ENCODE peak calls at places on chromosomes 7 and 10, in eight cellular contexts. One of them, this sample, is unnamed.

GRCh38 chr10:132834311-132834761 is 48.4 kb upstream of the NKX6-2 start:
- DNase-seq in HL-60: no peak
- DNase-seq in stimulated activated CD4-positive, alpha-beta T cell treated with anti-CD3 and anti-CD28 coated beads, Interleukin-4, amount 100 ng/mL, for 24 hours: no peak
- DNase-seq in IMR-90: no peak
- DNase-seq in coronary artery: peak
- DNase-seq in NCI-H1694 treated with DMSO at 0.1 percent for 48 hours: no peak
- DNase-seq in osteocyte: no peak
- DNase-seq in stomach: no peak
- DNase-seq in this sample: no peak

GRCh38 chr10:66649626-66650025 is 276.2 kb upstream of the LRRTM3 start:
- DNase-seq in coronary artery: no peak
- DNase-seq in HL-60: no peak
- DNase-seq in stimulated activated CD4-positive, alpha-beta T cell treated with anti-CD3 and anti-CD28 coated beads, Interleukin-4, amount 100 ng/mL, for 24 hours: no peak
- DNase-seq in osteocyte: no peak
- DNase-seq in stomach: no peak
- DNase-seq in NCI-H1694 treated with DMSO at 0.1 percent for 48 hours: no peak
- DNase-seq in IMR-90: no peak
- DNase-seq in this sample: no peak

GRCh38 chr7:138720286-138720685 is 19.1 kb upstream of the SVOPL start:
- DNase-seq in coronary artery: no peak
- DNase-seq in stomach: no peak
- DNase-seq in stimulated activated CD4-positive, alpha-beta T cell treated with anti-CD3 and anti-CD28 coated beads, Interleukin-4, amount 100 ng/mL, for 24 hours: no peak
- DNase-seq in HL-60: no peak
- DNase-seq in NCI-H1694 treated with DMSO at 0.1 percent for 48 hours: no peak
- DNase-seq in IMR-90: no peak
- DNase-seq in osteocyte: no peak
- DNase-seq in this sample: no peak

GRCh38 chr10:95314519-95314918 is 23.7 kb upstream of the PDLIM1 start:
- DNase-seq in HL-60: no peak
- DNase-seq in stimulated activated CD4-positive, alpha-beta T cell treated with anti-CD3 and anti-CD28 coated beads, Interleukin-4, amount 100 ng/mL, for 24 hours: no peak
- DNase-seq in IMR-90: no peak
- DNase-seq in osteocyte: no peak
- DNase-seq in NCI-H1694 treated with DMSO at 0.1 percent for 48 hours: no peak
- DNase-seq in coronary artery: no peak
- DNase-seq in stomach: no peak
- DNase-seq in this sample: no peak

GRCh38 chr10:7853892-7854289 is 35.6 kb downstream of the TAF3 start:
- DNase-seq in coronary artery: no peak
- DNase-seq in stimulated activated CD4-positive, alpha-beta T cell treated with anti-CD3 and anti-CD28 coated beads, Interleukin-4, amount 100 ng/mL, for 24 hours: no peak
- DNase-seq in osteocyte: no peak
- DNase-seq in IMR-90: no peak
- DNase-seq in NCI-H1694 treated with DMSO at 0.1 percent for 48 hours: no peak
- DNase-seq in stomach: no peak
- DNase-seq in HL-60: no peak
- DNase-seq in this sample: no peak

GRCh38 chr10:71334228-71334791 is 15.3 kb downstream of the SLC29A3 start:
- DNase-seq in stomach: no peak
- DNase-seq in HL-60: no peak
- DNase-seq in osteocyte: no peak
- DNase-seq in IMR-90: no peak
- DNase-seq in stimulated activated CD4-positive, alpha-beta T cell treated with anti-CD3 and anti-CD28 coated beads, Interleukin-4, amount 100 ng/mL, for 24 hours: no peak
- DNase-seq in coronary artery: no peak
- DNase-seq in NCI-H1694 treated with DMSO at 0.1 percent for 48 hours: no peak
- DNase-seq in this sample: no peak

GRCh38 chr7:2443491-2443890 is 32.7 kb downstream of the GRIFIN start:
- DNase-seq in NCI-H1694 treated with DMSO at 0.1 percent for 48 hours: no peak
- DNase-seq in IMR-90: no peak
- DNase-seq in stomach: no peak
- DNase-seq in stimulated activated CD4-positive, alpha-beta T cell treated with anti-CD3 and anti-CD28 coated beads, Interleukin-4, amount 100 ng/mL, for 24 hours: no peak
- DNase-seq in osteocyte: no peak
- DNase-seq in HL-60: no peak
- DNase-seq in coronary artery: no peak
- DNase-seq in this sample: no peak

GRCh38 chr7:101165075-101165957 is at the start of gene VGF:
- DNase-seq in stomach: peak
- DNase-seq in stimulated activated CD4-positive, alpha-beta T cell treated with anti-CD3 and anti-CD28 coated beads, Interleukin-4, amount 100 ng/mL, for 24 hours: peak
- DNase-seq in coronary artery: peak
- DNase-seq in IMR-90: peak
- DNase-seq in NCI-H1694 treated with DMSO at 0.1 percent for 48 hours: peak
- DNase-seq in osteocyte: peak
- DNase-seq in HL-60: peak
- DNase-seq in this sample: no peak

GRCh38 chr7:5594616-5595544 is 171.2 kb upstream of the TNRC18 start:
- DNase-seq in HL-60: no peak
- DNase-seq in stomach: no peak
- DNase-seq in IMR-90: peak
- DNase-seq in stimulated activated CD4-positive, alpha-beta T cell treated with anti-CD3 and anti-CD28 coated beads, Interleukin-4, amount 100 ng/mL, for 24 hours: no peak
- DNase-seq in osteocyte: peak
- DNase-seq in coronary artery: no peak
- DNase-seq in NCI-H1694 treated with DMSO at 0.1 percent for 48 hours: no peak
- DNase-seq in this sample: no peak

GRCh38 chr7:42561797-42562196 is 324.8 kb upstream of the GLI3 start:
- DNase-seq in NCI-H1694 treated with DMSO at 0.1 percent for 48 hours: no peak
- DNase-seq in osteocyte: no peak
- DNase-seq in stimulated activated CD4-positive, alpha-beta T cell treated with anti-CD3 and anti-CD28 coated beads, Interleukin-4, amount 100 ng/mL, for 24 hours: no peak
- DNase-seq in IMR-90: no peak
- DNase-seq in HL-60: no peak
- DNase-seq in coronary artery: no peak
- DNase-seq in stomach: no peak
- DNase-seq in this sample: no peak

GRCh38 chr10:117334075-117334474 is 41.2 kb downstream of the PDZD8 start:
- DNase-seq in stimulated activated CD4-positive, alpha-beta T cell treated with anti-CD3 and anti-CD28 coated beads, Interleukin-4, amount 100 ng/mL, for 24 hours: no peak
- DNase-seq in NCI-H1694 treated with DMSO at 0.1 percent for 48 hours: no peak
- DNase-seq in IMR-90: peak
- DNase-seq in stomach: no peak
- DNase-seq in HL-60: no peak
- DNase-seq in coronary artery: no peak
- DNase-seq in osteocyte: no peak
- DNase-seq in this sample: no peak

GRCh38 chr7:90917536-90917935 is 321.4 kb downstream of the CDK14 start:
- DNase-seq in IMR-90: no peak
- DNase-seq in HL-60: no peak
- DNase-seq in stomach: no peak
- DNase-seq in coronary artery: no peak
- DNase-seq in NCI-H1694 treated with DMSO at 0.1 percent for 48 hours: peak
- DNase-seq in stimulated activated CD4-positive, alpha-beta T cell treated with anti-CD3 and anti-CD28 coated beads, Interleukin-4, amount 100 ng/mL, for 24 hours: no peak
- DNase-seq in osteocyte: no peak
- DNase-seq in this sample: no peak

GRCh38 chr10:3887885-3888476 is 103.0 kb upstream of the KLF6 start:
- DNase-seq in HL-60: no peak
- DNase-seq in osteocyte: no peak
- DNase-seq in IMR-90: peak
- DNase-seq in stimulated activated CD4-positive, alpha-beta T cell treated with anti-CD3 and anti-CD28 coated beads, Interleukin-4, amount 100 ng/mL, for 24 hours: peak
- DNase-seq in NCI-H1694 treated with DMSO at 0.1 percent for 48 hours: no peak
- DNase-seq in coronary artery: no peak
- DNase-seq in stomach: no peak
- DNase-seq in this sample: no peak

GRCh38 chr10:49080071-49080470 is 35.3 kb downstream of the VSTM4 start:
- DNase-seq in osteocyte: no peak
- DNase-seq in coronary artery: no peak
- DNase-seq in stimulated activated CD4-positive, alpha-beta T cell treated with anti-CD3 and anti-CD28 coated beads, Interleukin-4, amount 100 ng/mL, for 24 hours: no peak
- DNase-seq in stomach: no peak
- DNase-seq in HL-60: no peak
- DNase-seq in IMR-90: peak
- DNase-seq in NCI-H1694 treated with DMSO at 0.1 percent for 48 hours: no peak
- DNase-seq in this sample: no peak

GRCh38 chr10:29102636-29103035 is 186.2 kb upstream of the LYZL1 start:
- DNase-seq in osteocyte: no peak
- DNase-seq in IMR-90: no peak
- DNase-seq in stimulated activated CD4-positive, alpha-beta T cell treated with anti-CD3 and anti-CD28 coated beads, Interleukin-4, amount 100 ng/mL, for 24 hours: no peak
- DNase-seq in stomach: no peak
- DNase-seq in HL-60: no peak
- DNase-seq in coronary artery: no peak
- DNase-seq in NCI-H1694 treated with DMSO at 0.1 percent for 48 hours: no peak
- DNase-seq in this sample: no peak

GRCh38 chr10:103181244-103181643 is 11.8 kb downstream of the NT5C2 start:
- DNase-seq in coronary artery: no peak
- DNase-seq in stomach: no peak
- DNase-seq in stimulated activated CD4-positive, alpha-beta T cell treated with anti-CD3 and anti-CD28 coated beads, Interleukin-4, amount 100 ng/mL, for 24 hours: no peak
- DNase-seq in osteocyte: no peak
- DNase-seq in IMR-90: no peak
- DNase-seq in HL-60: peak
- DNase-seq in NCI-H1694 treated with DMSO at 0.1 percent for 48 hours: no peak
- DNase-seq in this sample: no peak

GRCh38 chr10:91200314-91201212 is 19.9 kb upstream of the PCGF5 start:
- DNase-seq in stimulated activated CD4-positive, alpha-beta T cell treated with anti-CD3 and anti-CD28 coated beads, Interleukin-4, amount 100 ng/mL, for 24 hours: no peak
- DNase-seq in stomach: no peak
- DNase-seq in HL-60: no peak
- DNase-seq in NCI-H1694 treated with DMSO at 0.1 percent for 48 hours: no peak
- DNase-seq in coronary artery: no peak
- DNase-seq in osteocyte: no peak
- DNase-seq in IMR-90: no peak
- DNase-seq in this sample: no peak

GRCh38 chr10:91683976-91684375 is 51.1 kb upstream of the PPP1R3C start:
- DNase-seq in NCI-H1694 treated with DMSO at 0.1 percent for 48 hours: no peak
- DNase-seq in stimulated activated CD4-positive, alpha-beta T cell treated with anti-CD3 and anti-CD28 coated beads, Interleukin-4, amount 100 ng/mL, for 24 hours: no peak
- DNase-seq in HL-60: no peak
- DNase-seq in stomach: no peak
- DNase-seq in coronary artery: no peak
- DNase-seq in IMR-90: peak
- DNase-seq in osteocyte: no peak
- DNase-seq in this sample: no peak

GRCh38 chr10:13902868-13903267 is 316.1 kb downstream of the PRPF18 start:
- DNase-seq in stomach: no peak
- DNase-seq in NCI-H1694 treated with DMSO at 0.1 percent for 48 hours: no peak
- DNase-seq in IMR-90: no peak
- DNase-seq in osteocyte: no peak
- DNase-seq in coronary artery: no peak
- DNase-seq in stimulated activated CD4-positive, alpha-beta T cell treated with anti-CD3 and anti-CD28 coated beads, Interleukin-4, amount 100 ng/mL, for 24 hours: no peak
- DNase-seq in HL-60: no peak
- DNase-seq in this sample: no peak

GRCh38 chr7:148783801-148784527 is 85.3 kb downstream of the CUL1 start:
- DNase-seq in osteocyte: no peak
- DNase-seq in stomach: no peak
- DNase-seq in coronary artery: no peak
- DNase-seq in stimulated activated CD4-positive, alpha-beta T cell treated with anti-CD3 and anti-CD28 coated beads, Interleukin-4, amount 100 ng/mL, for 24 hours: no peak
- DNase-seq in HL-60: no peak
- DNase-seq in NCI-H1694 treated with DMSO at 0.1 percent for 48 hours: no peak
- DNase-seq in IMR-90: no peak
- DNase-seq in this sample: no peak

GRCh38 chr10:99798031-99798430 is 15.6 kb downstream of the ABCC2 start:
- DNase-seq in coronary artery: no peak
- DNase-seq in stomach: no peak
- DNase-seq in stimulated activated CD4-positive, alpha-beta T cell treated with anti-CD3 and anti-CD28 coated beads, Interleukin-4, amount 100 ng/mL, for 24 hours: no peak
- DNase-seq in IMR-90: no peak
- DNase-seq in osteocyte: no peak
- DNase-seq in HL-60: no peak
- DNase-seq in NCI-H1694 treated with DMSO at 0.1 percent for 48 hours: no peak
- DNase-seq in this sample: no peak

GRCh38 chr7:29102554-29103151 is 43.7 kb downstream of the CPVL start:
- DNase-seq in IMR-90: peak
- DNase-seq in coronary artery: no peak
- DNase-seq in NCI-H1694 treated with DMSO at 0.1 percent for 48 hours: peak
- DNase-seq in HL-60: peak
- DNase-seq in stomach: peak
- DNase-seq in stimulated activated CD4-positive, alpha-beta T cell treated with anti-CD3 and anti-CD28 coated beads, Interleukin-4, amount 100 ng/mL, for 24 hours: peak
- DNase-seq in osteocyte: no peak
- DNase-seq in this sample: no peak

GRCh38 chr10:133405844-133406527 is 12.0 kb downstream of the MTG1 start:
- DNase-seq in stomach: peak
- DNase-seq in coronary artery: no peak
- DNase-seq in IMR-90: peak
- DNase-seq in HL-60: no peak
- DNase-seq in NCI-H1694 treated with DMSO at 0.1 percent for 48 hours: no peak
- DNase-seq in osteocyte: no peak
- DNase-seq in stimulated activated CD4-positive, alpha-beta T cell treated with anti-CD3 and anti-CD28 coated beads, Interleukin-4, amount 100 ng/mL, for 24 hours: no peak
- DNase-seq in this sample: no peak

GRCh38 chr10:34612938-34613337 is 202.2 kb downstream of the PARD3 start:
- DNase-seq in coronary artery: no peak
- DNase-seq in HL-60: no peak
- DNase-seq in NCI-H1694 treated with DMSO at 0.1 percent for 48 hours: no peak
- DNase-seq in stimulated activated CD4-positive, alpha-beta T cell treated with anti-CD3 and anti-CD28 coated beads, Interleukin-4, amount 100 ng/mL, for 24 hours: no peak
- DNase-seq in IMR-90: no peak
- DNase-seq in osteocyte: no peak
- DNase-seq in stomach: no peak
- DNase-seq in this sample: no peak

GRCh38 chr7:158710651-158711102 is 6.1 kb upstream of the NCAPG2 start:
- DNase-seq in IMR-90: peak
- DNase-seq in osteocyte: no peak
- DNase-seq in NCI-H1694 treated with DMSO at 0.1 percent for 48 hours: no peak
- DNase-seq in stimulated activated CD4-positive, alpha-beta T cell treated with anti-CD3 and anti-CD28 coated beads, Interleukin-4, amount 100 ng/mL, for 24 hours: no peak
- DNase-seq in coronary artery: no peak
- DNase-seq in HL-60: peak
- DNase-seq in stomach: no peak
- DNase-seq in this sample: no peak

GRCh38 chr10:81843042-81843441 is 32.0 kb upstream of the NRG3 start:
- DNase-seq in osteocyte: no peak
- DNase-seq in IMR-90: no peak
- DNase-seq in coronary artery: no peak
- DNase-seq in HL-60: no peak
- DNase-seq in NCI-H1694 treated with DMSO at 0.1 percent for 48 hours: no peak
- DNase-seq in stimulated activated CD4-positive, alpha-beta T cell treated with anti-CD3 and anti-CD28 coated beads, Interleukin-4, amount 100 ng/mL, for 24 hours: no peak
- DNase-seq in stomach: no peak
- DNase-seq in this sample: no peak

GRCh38 chr7:129617607-129618006 is 6.1 kb downstream of the NRF1 start:
- DNase-seq in stimulated activated CD4-positive, alpha-beta T cell treated with anti-CD3 and anti-CD28 coated beads, Interleukin-4, amount 100 ng/mL, for 24 hours: no peak
- DNase-seq in osteocyte: no peak
- DNase-seq in HL-60: peak
- DNase-seq in NCI-H1694 treated with DMSO at 0.1 percent for 48 hours: no peak
- DNase-seq in stomach: no peak
- DNase-seq in IMR-90: peak
- DNase-seq in coronary artery: no peak
- DNase-seq in this sample: no peak

GRCh38 chr7:107690611-107691010 is 30.0 kb downstream of the SLC26A4 start:
- DNase-seq in NCI-H1694 treated with DMSO at 0.1 percent for 48 hours: no peak
- DNase-seq in osteocyte: no peak
- DNase-seq in stomach: no peak
- DNase-seq in stimulated activated CD4-positive, alpha-beta T cell treated with anti-CD3 and anti-CD28 coated beads, Interleukin-4, amount 100 ng/mL, for 24 hours: no peak
- DNase-seq in IMR-90: peak
- DNase-seq in HL-60: no peak
- DNase-seq in coronary artery: no peak
- DNase-seq in this sample: no peak

GRCh38 chr10:12479924-12480323 is 130.6 kb downstream of the CAMK1D start:
- DNase-seq in HL-60: no peak
- DNase-seq in NCI-H1694 treated with DMSO at 0.1 percent for 48 hours: no peak
- DNase-seq in stomach: no peak
- DNase-seq in osteocyte: no peak
- DNase-seq in stimulated activated CD4-positive, alpha-beta T cell treated with anti-CD3 and anti-CD28 coated beads, Interleukin-4, amount 100 ng/mL, for 24 hours: no peak
- DNase-seq in IMR-90: no peak
- DNase-seq in coronary artery: no peak
- DNase-seq in this sample: no peak

GRCh38 chr7:132066776-132067175 is 509.5 kb downstream of the PLXNA4 start:
- DNase-seq in coronary artery: peak
- DNase-seq in HL-60: no peak
- DNase-seq in osteocyte: peak
- DNase-seq in NCI-H1694 treated with DMSO at 0.1 percent for 48 hours: peak
- DNase-seq in stimulated activated CD4-positive, alpha-beta T cell treated with anti-CD3 and anti-CD28 coated beads, Interleukin-4, amount 100 ng/mL, for 24 hours: no peak
- DNase-seq in stomach: no peak
- DNase-seq in IMR-90: peak
- DNase-seq in this sample: peak

GRCh38 chr10:125799446-125799845 is 23.6 kb downstream of the UROS start:
- DNase-seq in osteocyte: no peak
- DNase-seq in coronary artery: no peak
- DNase-seq in HL-60: no peak
- DNase-seq in IMR-90: no peak
- DNase-seq in stomach: no peak
- DNase-seq in NCI-H1694 treated with DMSO at 0.1 percent for 48 hours: no peak
- DNase-seq in stimulated activated CD4-positive, alpha-beta T cell treated with anti-CD3 and anti-CD28 coated beads, Interleukin-4, amount 100 ng/mL, for 24 hours: no peak
- DNase-seq in this sample: no peak

GRCh38 chr7:158699341-158699740 is 5.3 kb downstream of the NCAPG2 start:
- DNase-seq in coronary artery: no peak
- DNase-seq in NCI-H1694 treated with DMSO at 0.1 percent for 48 hours: no peak
- DNase-seq in IMR-90: no peak
- DNase-seq in HL-60: no peak
- DNase-seq in osteocyte: no peak
- DNase-seq in stimulated activated CD4-positive, alpha-beta T cell treated with anti-CD3 and anti-CD28 coated beads, Interleukin-4, amount 100 ng/mL, for 24 hours: no peak
- DNase-seq in stomach: no peak
- DNase-seq in this sample: no peak

GRCh38 chr10:79060641-79061255 is 8.0 kb upstream of the ZMIZ1 start:
- DNase-seq in HL-60: no peak
- DNase-seq in coronary artery: peak
- DNase-seq in NCI-H1694 treated with DMSO at 0.1 percent for 48 hours: no peak
- DNase-seq in stomach: peak
- DNase-seq in osteocyte: no peak
- DNase-seq in stimulated activated CD4-positive, alpha-beta T cell treated with anti-CD3 and anti-CD28 coated beads, Interleukin-4, amount 100 ng/mL, for 24 hours: no peak
- DNase-seq in IMR-90: no peak
- DNase-seq in this sample: no peak

GRCh38 chr10:18599392-18599791 is 52.0 kb downstream of the NSUN6 start:
- DNase-seq in coronary artery: no peak
- DNase-seq in stimulated activated CD4-positive, alpha-beta T cell treated with anti-CD3 and anti-CD28 coated beads, Interleukin-4, amount 100 ng/mL, for 24 hours: no peak
- DNase-seq in IMR-90: no peak
- DNase-seq in osteocyte: no peak
- DNase-seq in stomach: no peak
- DNase-seq in NCI-H1694 treated with DMSO at 0.1 percent for 48 hours: no peak
- DNase-seq in HL-60: no peak
- DNase-seq in this sample: no peak